ENCODE peak calls at places on chromosomes 2 and 18, in six cellular contexts. Y is T-helper 2 cell; N is retina; U is GM04503; D is tibial nerve; Q is activated CD8-positive, alpha-beta memory T cell treated with anti-CD3 and anti-CD28 coated beads for 48 hours. F is an unnamed sample.

GRCh38 chr2:1674766-1675397 is 69.4 kb downstream of the PXDN start:
- DNase-seq in Y (no peak), N (no peak), U (no peak), D (no peak), Q (no peak), F (no peak)

GRCh38 chr2:105785095-105785847 is 40.6 kb downstream of the NCK2 start:
- DNase-seq in Y (no peak), N (no peak), U (no peak), D (no peak), Q (no peak), F (no peak)

GRCh38 chr2:203706403-203706802 is at the start of gene CD28:
- DNase-seq in Y (peak), N (no peak), U (no peak), D (no peak), Q (peak), F (no peak)

GRCh38 chr2:237717366-237718276 is 81.0 kb upstream of the RBM44 start:
- DNase-seq in Y (no peak), N (no peak), U (no peak), D (no peak), Q (no peak), F (no peak)

GRCh38 chr2:624551-625347 is 52.5 kb downstream of the TMEM18 start:
- DNase-seq in Y (no peak), N (no peak), U (no peak), D (no peak), Q (no peak), F (no peak)

GRCh38 chr2:38620282-38620977 is 17.7 kb upstream of the HNRNPLL start:
- DNase-seq in Y (no peak), N (no peak), U (peak), D (no peak), Q (no peak), F (peak)

GRCh38 chr2:36359006-36359580 is 3.5 kb downstream of the CRIM1 start:
- DNase-seq in Y (peak), N (no peak), U (no peak), D (no peak), Q (no peak), F (no peak)

GRCh38 chr18:41569867-41570266 is 385.2 kb upstream of the PIK3C3 start:
- DNase-seq in Y (no peak), N (no peak), U (no peak), D (no peak), Q (no peak), F (no peak)

GRCh38 chr2:118222643-118223486 is 134.6 kb downstream of the INSIG2 start:
- DNase-seq in Y (no peak), N (peak), U (no peak), D (no peak), Q (no peak), F (no peak)

GRCh38 chr18:9417081-9417841 is 58.1 kb upstream of the RALBP1 start:
- DNase-seq in Y (no peak), N (peak), U (no peak), D (no peak), Q (no peak), F (no peak)

GRCh38 chr18:582465-582864 is 2.3 kb downstream of the CETN1 start:
- DNase-seq in Y (no peak), N (no peak), U (no peak), D (no peak), Q (no peak), F (no peak)

GRCh38 chr2:105403785-105404698 is 5.2 kb upstream of the FHL2 start:
- DNase-seq in Y (no peak), N (no peak), U (peak), D (no peak), Q (no peak), F (peak)

GRCh38 chr2:128384956-128385355 is 66.3 kb upstream of the HS6ST1 start:
- DNase-seq in Y (no peak), N (no peak), U (no peak), D (no peak), Q (no peak), F (no peak)

GRCh38 chr2:61262699-61263098 is 100.7 kb downstream of the C2orf74 start:
- DNase-seq in Y (peak), N (no peak), U (no peak), D (no peak), Q (no peak), F (no peak)

GRCh38 chr2:111139637-111140317 is 19.1 kb downstream of the BCL2L11 start:
- DNase-seq in Y (no peak), N (no peak), U (no peak), D (no peak), Q (no peak), F (no peak)

F was measured in AG09309.